ENCODE peak calls at places on chromosomes 7 and 10, in six cellular contexts. One of them, this sample, is unnamed.

GRCh38 chr7:50584793-50585399 is 19.7 kb upstream of the DDC start:
- DNase-seq in brain microvascular endothelial cell: no peak
- DNase-seq in RPMI8226: no peak
- DNase-seq in COLO829: peak
- DNase-seq in transverse colon: no peak
- DNase-seq in hippocampal formation: no peak
- DNase-seq in this sample: no peak

GRCh38 chr10:29377333-29377961 is 88.6 kb downstream of the LYZL1 start:
- DNase-seq in RPMI8226: peak
- DNase-seq in brain microvascular endothelial cell: peak
- DNase-seq in transverse colon: no peak
- DNase-seq in COLO829: peak
- DNase-seq in hippocampal formation: peak
- DNase-seq in this sample: no peak

GRCh38 chr10:3757250-3757637 is 27.8 kb downstream of the KLF6 start:
- DNase-seq in transverse colon: no peak
- DNase-seq in COLO829: no peak
- DNase-seq in brain microvascular endothelial cell: no peak
- DNase-seq in hippocampal formation: no peak
- DNase-seq in RPMI8226: peak
- DNase-seq in this sample: no peak

GRCh38 chr7:122902751-122903495 is 16.7 kb upstream of the CADPS2 start:
- DNase-seq in RPMI8226: no peak
- DNase-seq in hippocampal formation: no peak
- DNase-seq in brain microvascular endothelial cell: no peak
- DNase-seq in COLO829: no peak
- DNase-seq in transverse colon: no peak
- DNase-seq in this sample: no peak

GRCh38 chr10:86167101-86167761 is 199.4 kb downstream of the GRID1 start:
- DNase-seq in hippocampal formation: no peak
- DNase-seq in COLO829: no peak
- DNase-seq in brain microvascular endothelial cell: no peak
- DNase-seq in transverse colon: no peak
- DNase-seq in RPMI8226: no peak
- DNase-seq in this sample: no peak

GRCh38 chr10:90777614-90778013 is 80.2 kb downstream of the HTR7 start:
- DNase-seq in transverse colon: no peak
- DNase-seq in COLO829: no peak
- DNase-seq in RPMI8226: no peak
- DNase-seq in hippocampal formation: peak
- DNase-seq in brain microvascular endothelial cell: no peak
- DNase-seq in this sample: no peak

GRCh38 chr7:129784437-129784782 is 168.3 kb downstream of the UBE2H start:
- DNase-seq in brain microvascular endothelial cell: no peak
- DNase-seq in COLO829: no peak
- DNase-seq in RPMI8226: no peak
- DNase-seq in hippocampal formation: no peak
- DNase-seq in transverse colon: no peak
- DNase-seq in this sample: no peak

GRCh38 chr10:22958338-22958737 is 30.5 kb downstream of the ARMC3 start:
- DNase-seq in RPMI8226: no peak
- DNase-seq in brain microvascular endothelial cell: peak
- DNase-seq in transverse colon: no peak
- DNase-seq in COLO829: no peak
- DNase-seq in hippocampal formation: no peak
- DNase-seq in this sample: no peak

GRCh38 chr10:93436577-93436976 is 45.6 kb downstream of the MYOF start:
- DNase-seq in RPMI8226: no peak
- DNase-seq in brain microvascular endothelial cell: peak
- DNase-seq in COLO829: peak
- DNase-seq in transverse colon: peak
- DNase-seq in hippocampal formation: no peak
- DNase-seq in this sample: no peak

GRCh38 chr7:33882950-33883349 is 22.4 kb upstream of the BMPER start:
- DNase-seq in brain microvascular endothelial cell: no peak
- DNase-seq in COLO829: no peak
- DNase-seq in transverse colon: no peak
- DNase-seq in RPMI8226: no peak
- DNase-seq in hippocampal formation: no peak
- DNase-seq in this sample: no peak

GRCh38 chr7:67209256-67209655 is 212.6 kb downstream of the TYW1 start:
- DNase-seq in COLO829: no peak
- DNase-seq in RPMI8226: no peak
- DNase-seq in transverse colon: no peak
- DNase-seq in hippocampal formation: no peak
- DNase-seq in brain microvascular endothelial cell: no peak
- DNase-seq in this sample: no peak

GRCh38 chr7:106347229-106347833 is 62.5 kb upstream of the NAMPT start:
- DNase-seq in COLO829: no peak
- DNase-seq in hippocampal formation: no peak
- DNase-seq in RPMI8226: peak
- DNase-seq in brain microvascular endothelial cell: no peak
- DNase-seq in transverse colon: no peak
- DNase-seq in this sample: no peak

GRCh38 chr7:139051655-139052054 is 15.8 kb upstream of the ZC3HAV1L start:
- DNase-seq in brain microvascular endothelial cell: no peak
- DNase-seq in hippocampal formation: no peak
- DNase-seq in transverse colon: no peak
- DNase-seq in RPMI8226: no peak
- DNase-seq in COLO829: no peak
- DNase-seq in this sample: no peak

GRCh38 chr10:71584461-71584860 is 135.1 kb downstream of the C10orf105 start:
- DNase-seq in COLO829: no peak
- DNase-seq in brain microvascular endothelial cell: peak
- DNase-seq in transverse colon: no peak
- DNase-seq in hippocampal formation: no peak
- DNase-seq in RPMI8226: no peak
- DNase-seq in this sample: no peak

GRCh38 chr7:108178393-108178792 is 48.2 kb upstream of the LAMB4 start:
- DNase-seq in RPMI8226: peak
- DNase-seq in brain microvascular endothelial cell: no peak
- DNase-seq in hippocampal formation: no peak
- DNase-seq in transverse colon: peak
- DNase-seq in COLO829: no peak
- DNase-seq in this sample: no peak